ENCODE peak calls at places on chromosomes 11 and 22, in nine cellular contexts. Z, Q, X, I, V, T, U, F and S are unnamed samples.

GRCh38 chr11:125402436-125402835 is 93.6 kb downstream of the FEZ1 start:
- DNase-seq in Z (no peak), Q (no peak), X (no peak), I (no peak), V (no peak), T (no peak), U (no peak), F (no peak), S (peak)

GRCh38 chr22:48503876-48504275 is 1323.8 kb downstream of the BRD1 start:
- DNase-seq in Z (no peak), Q (no peak), X (no peak), I (no peak), V (no peak), T (no peak), U (no peak), F (no peak), S (no peak)

GRCh38 chr22:49377306-49377705 is 450.4 kb downstream of the BRD1 start:
- DNase-seq in Z (no peak), Q (no peak), X (no peak), I (no peak), V (no peak), T (no peak), U (no peak), F (no peak), S (no peak)

GRCh38 chr11:44471603-44472002 is 93.9 kb upstream of the CD82 start:
- DNase-seq in Z (no peak), Q (no peak), X (no peak), I (no peak), V (no peak), T (no peak), U (no peak), F (no peak), S (no peak)

GRCh38 chr11:95084509-95084908 is 5.1 kb upstream of the ENDOD1 start:
- DNase-seq in Z (no peak), Q (no peak), X (no peak), I (no peak), V (no peak), T (no peak), U (no peak), F (no peak), S (no peak)

GRCh38 chr22:37443086-37443485 is 15.8 kb upstream of the ELFN2 start:
- DNase-seq in Z (no peak), Q (no peak), X (no peak), I (no peak), V (no peak), T (no peak), U (no peak), F (no peak), S (no peak)

GRCh38 chr11:74371269-74372039 is 26.8 kb downstream of the PGM2L1 start:
- DNase-seq in Z (no peak), Q (peak), X (no peak), I (no peak), V (no peak), T (no peak), U (peak), F (no peak), S (peak)

GRCh38 chr11:111301004-111301839 is 2.9 kb downstream of the POU2AF3 start:
- DNase-seq in Z (no peak), Q (no peak), X (no peak), I (no peak), V (no peak), T (no peak), U (no peak), F (no peak), S (no peak)

GRCh38 chr11:93525601-93526000 is 17.6 kb downstream of the SMCO4 start:
- DNase-seq in Z (no peak), Q (no peak), X (peak), I (no peak), V (no peak), T (no peak), U (no peak), F (peak), S (no peak)

GRCh38 chr22:42324991-42325710 is 54.7 kb upstream of the TCF20 start:
- DNase-seq in Z (no peak), Q (no peak), X (no peak), I (no peak), V (no peak), T (no peak), U (no peak), F (no peak), S (no peak)

GRCh38 chr11:129950319-129951034 is 52.2 kb downstream of the PRDM10 start:
- DNase-seq in Z (no peak), Q (no peak), X (no peak), I (no peak), V (no peak), T (peak), U (no peak), F (peak), S (no peak)

GRCh38 chr22:24416095-24416494 is 11.3 kb upstream of the ADORA2A start:
- DNase-seq in Z (no peak), Q (peak), X (no peak), I (no peak), V (no peak), T (peak), U (no peak), F (no peak), S (no peak)

GRCh38 chr11:126512251-126512650 is 156.8 kb downstream of the ST3GAL4 start:
- DNase-seq in Z (no peak), Q (no peak), X (no peak), I (no peak), V (no peak), T (peak), U (no peak), F (no peak), S (no peak)

GRCh38 chr11:65790902-65791650 is 4.2 kb downstream of the OVOL1 start:
- DNase-seq in Z (peak), Q (no peak), X (no peak), I (no peak), V (no peak), T (no peak), U (no peak), F (no peak), S (no peak)

GRCh38 chr11:65788801-65789200 is 1.9 kb downstream of the OVOL1 start:
- DNase-seq in Z (peak), Q (no peak), X (no peak), I (no peak), V (no peak), T (no peak), U (no peak), F (no peak), S (no peak)

GRCh38 chr11:65789230-65790103 is 2.6 kb downstream of the OVOL1 start:
- DNase-seq in Z (no peak), Q (no peak), X (no peak), I (no peak), V (no peak), T (no peak), U (no peak), F (no peak), S (no peak)

GRCh38 chr11:65791719-65792213 is 4.9 kb downstream of the OVOL1 start:
- DNase-seq in Z (peak), Q (peak), X (no peak), I (peak), V (no peak), T (no peak), U (no peak), F (no peak), S (no peak)

GRCh38 chr11:65790104-65790901 is 3.4 kb downstream of the OVOL1 start:
- DNase-seq in Z (no peak), Q (no peak), X (no peak), I (no peak), V (no peak), T (no peak), U (no peak), F (no peak), S (no peak)
- TF ChIP-seq CTCF in Z (no peak), Q (no peak), X (no peak), I (no peak), V (no peak), T (no peak), U (no peak), F (no peak), S (no peak)

GRCh38 chr11:118258410-118258809 is 5.7 kb downstream of the MPZL2 start:
- DNase-seq in Z (no peak), Q (no peak), X (no peak), I (no peak), V (peak), T (no peak), U (no peak), F (no peak), S (no peak)
- TF ChIP-seq CTCF in Z (no peak), Q (peak), X (no peak), I (no peak), V (peak), T (no peak), U (no peak), F (no peak), S (peak)

DNA sequence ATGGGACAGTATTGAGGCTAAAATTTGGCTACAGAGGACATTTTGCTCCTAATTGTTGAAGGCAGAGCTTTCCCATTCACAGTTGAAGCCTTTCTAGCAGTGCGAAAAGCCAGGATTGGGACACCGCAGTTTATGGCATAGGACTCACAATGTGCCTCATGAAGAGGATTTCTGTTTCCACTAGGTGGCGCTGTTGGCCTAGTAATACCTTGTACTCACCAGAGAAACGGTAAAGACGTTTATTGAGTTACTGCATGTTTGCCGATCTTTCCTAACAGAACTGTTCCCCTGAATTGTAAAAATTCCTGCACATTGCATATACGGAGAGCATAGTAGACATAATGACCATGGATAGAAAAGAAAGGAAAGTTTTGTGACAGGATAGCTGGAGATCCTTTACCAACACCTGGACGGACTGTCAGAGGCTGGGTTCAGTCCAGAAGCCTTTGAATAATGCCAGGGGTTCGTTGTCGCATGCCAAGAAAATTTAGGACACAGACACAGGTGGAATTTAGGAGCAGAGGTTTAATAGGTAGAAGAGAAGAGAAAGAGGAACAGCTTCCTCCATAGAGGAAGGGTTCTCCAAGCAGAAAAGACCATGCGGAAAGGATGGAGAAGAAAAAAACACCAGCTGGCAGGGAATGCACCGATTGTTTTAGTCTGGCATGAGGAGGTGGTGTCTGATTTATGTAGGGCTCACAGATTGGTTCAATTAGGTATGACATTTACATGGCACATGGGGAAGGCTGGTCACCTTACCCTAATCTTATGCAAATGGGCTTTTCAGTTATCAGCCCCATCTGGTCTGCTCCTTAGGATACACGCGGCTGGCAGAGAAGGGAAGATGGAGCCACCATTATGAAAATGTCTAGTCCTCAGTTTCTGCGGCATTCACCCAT is 10.8 kb upstream of the OR51D1 start:
- DNase-seq in Z (no peak), Q (peak), X (no peak), I (peak), V (peak), T (peak), U (peak), F (no peak), S (no peak)
- TF ChIP-seq CTCF in Z (peak), Q (peak), X (peak), I (peak), V (peak), T (peak), U (peak), F (peak), S (peak)

GRCh38 chr22:23073506-23074229 is 3.3 kb downstream of the GNAZ start:
- DNase-seq in Z (no peak), Q (no peak), X (no peak), I (no peak), V (no peak), T (peak), U (no peak), F (no peak), S (no peak)

GRCh38 chr22:23076896-23077572 is 6.7 kb downstream of the GNAZ start:
- DNase-seq in Z (no peak), Q (no peak), X (no peak), I (no peak), V (no peak), T (no peak), U (no peak), F (no peak), S (no peak)

GRCh38 chr22:23074451-23074850 is 4.1 kb downstream of the GNAZ start:
- DNase-seq in Z (no peak), Q (no peak), X (no peak), I (no peak), V (no peak), T (peak), U (no peak), F (no peak), S (no peak)

GRCh38 chr22:23075050-23075449 is 4.7 kb downstream of the GNAZ start:
- DNase-seq in Z (no peak), Q (no peak), X (no peak), I (no peak), V (no peak), T (no peak), U (no peak), F (no peak), S (no peak)

GRCh38 chr22:23075525-23076216 is 5.4 kb downstream of the GNAZ start:
- DNase-seq in Z (no peak), Q (no peak), X (no peak), I (peak), V (no peak), T (no peak), U (no peak), F (no peak), S (no peak)
- TF ChIP-seq CTCF in Z (no peak), Q (no peak), X (no peak), I (no peak), V (no peak), T (no peak), U (no peak), F (no peak), S (no peak)

GRCh38 chr11:67482736-67483497 is at the start of gene AIP:
- DNase-seq in Z (peak), Q (peak), X (peak), I (peak), V (peak), T (peak), U (peak), F (peak), S (peak)
- TF ChIP-seq CTCF in Z (no peak), Q (no peak), X (no peak), I (no peak), V (no peak), T (no peak), U (no peak), F (no peak), S (peak)

DNA sequence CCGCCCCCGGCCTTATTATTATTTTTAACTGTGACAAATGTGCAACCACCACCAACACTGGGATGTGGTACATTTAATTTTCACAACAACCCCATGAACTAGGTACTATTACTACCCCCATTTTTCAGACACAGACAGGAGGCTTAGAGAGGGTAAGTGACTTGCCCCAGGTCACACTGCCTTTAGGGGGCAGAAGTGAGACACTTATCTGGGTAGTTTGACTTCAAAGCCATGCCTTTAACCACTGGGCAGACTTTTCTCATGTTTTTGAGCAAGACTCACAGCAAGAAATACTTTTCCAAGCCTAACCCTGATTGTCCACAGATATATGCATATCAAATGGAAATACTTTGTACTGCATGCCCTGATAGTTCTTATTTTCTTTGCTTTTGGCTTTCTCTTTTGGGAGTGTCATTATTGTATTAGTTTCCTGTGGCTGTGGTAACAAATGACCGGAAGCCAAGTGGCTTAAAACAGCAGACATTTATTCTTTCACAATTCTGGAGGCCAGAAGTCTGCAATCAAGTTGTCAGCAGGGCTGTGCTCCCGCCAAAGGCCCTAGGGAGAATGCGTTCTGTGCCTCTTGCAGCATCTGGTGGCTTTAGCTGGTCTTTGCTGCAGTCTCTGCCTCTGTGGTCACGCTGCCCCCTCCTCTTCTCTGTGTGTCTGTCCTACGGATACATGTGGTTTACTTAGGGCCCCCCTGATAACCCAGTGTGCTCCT is 110.8 kb downstream of the GRIK4 start:
- DNase-seq in Z (no peak), Q (no peak), X (no peak), I (no peak), V (peak), T (no peak), U (no peak), F (no peak), S (no peak)
- TF ChIP-seq CTCF in Z (no peak), Q (peak), X (no peak), I (no peak), V (peak), T (no peak), U (no peak), F (no peak), S (no peak)